ENCODE peak calls at places on chromosome 16, in six cellular contexts. J is HEK293T, U is GM12892, N is RKO, C is AG04450, X is thyroid gland. G is an unnamed sample.

GRCh38 chr16:67828651-67829050 is 13.5 kb upstream of the THAP11 start:
- DNase-seq in U (no peak), J (no peak), C (no peak), X (no peak), N (no peak), G (no peak)

GRCh38 chr16:51391798-51392511 is 240.9 kb upstream of the SALL1 start:
- DNase-seq in N (no peak), C (no peak), U (no peak), X (peak; percentile 13), J (no peak), G (no peak)

GRCh38 chr16:66959645-66960177 is 1.4 kb upstream of the CES3 start:
- DNase-seq in C (no peak), N (no peak), X (no peak), U (no peak), J (no peak), G (no peak)

GRCh38 chr16:57497121-57497520 is 10.8 kb upstream of the DOK4 start:
- DNase-seq in J (no peak), C (no peak), U (no peak), X (no peak), N (no peak), G (no peak)

GRCh38 chr16:67248401-67249177 is at the start of gene SLC9A5:
- DNase-seq in U (peak; percentile 52), X (no peak), J (peak; percentile 46), C (no peak), N (peak; percentile 34), G (peak; percentile 32)

GRCh38 chr16:73739049-73739769 is 557.4 kb upstream of the PSMD7 start:
- DNase-seq in N (no peak), C (no peak), X (no peak), U (no peak), J (no peak), G (no peak)

GRCh38 chr16:88888057-88888777 is 21.8 kb upstream of the PABPN1L start:
- DNase-seq in J (no peak), C (no peak), N (no peak), X (no peak), U (no peak), G (no peak)

GRCh38 chr16:89827383-89828198 is 684 bp upstream of the SPIRE2 start:
- DNase-seq in J (no peak), U (no peak), C (no peak), X (peak; percentile 85), N (peak; percentile 70), G (no peak)

GRCh38 chr16:81535679-81536360 is 91.2 kb downstream of the CMIP start:
- DNase-seq in C (no peak), J (no peak), X (no peak), N (no peak), U (no peak), G (no peak)

GRCh38 chr16:1188781-1189189 is 35.9 kb downstream of the CACNA1H start:
- DNase-seq in U (peak; percentile 57), J (peak; percentile 55), N (peak; percentile 56), X (peak; percentile 56), C (no peak), G (peak; percentile 13)

GRCh38 chr16:64153718-64154117 is 968.1 kb downstream of the CDH11 start:
- DNase-seq in C (no peak), J (no peak), U (no peak), X (no peak), N (no peak), G (no peak)

GRCh38 chr16:50334106-50334975 is 34.4 kb downstream of the BRD7 start:
- DNase-seq in U (no peak), X (no peak), C (no peak), N (no peak), J (no peak), G (no peak)

GRCh38 chr16:97822-98221 is 19.8 kb downstream of the MPG start:
- DNase-seq in C (no peak), N (no peak), X (no peak), U (no peak), J (no peak), G (no peak)

GRCh38 chr16:88365244-88365865 is 17.4 kb upstream of the ZNF469 start:
- DNase-seq in U (no peak), N (no peak), J (no peak), X (no peak), C (no peak), G (no peak)

GRCh38 chr16:70644763-70645597 is 1.4 kb upstream of the IL34 start:
- DNase-seq in J (peak; percentile 19), N (no peak), U (no peak), X (no peak), C (no peak), G (no peak)

G was measured in CD4-positive, CD25-positive, alpha-beta regulatory T cell.